ENCODE peak calls at places on chromosomes 2 and 18, in seven cellular contexts. F is GM23248, V is MM.1S, L is HCT116, A is PC-3, P is hepatocyte, D is PC-9. E is an unnamed sample.

GRCh38 chr18:50853863-50854271 is 25.1 kb upstream of the ME2 start:
- DNase-seq in F (peak; percentile 87), V (no peak), L (no peak), A (peak; percentile 29), P (peak; percentile 63), D (peak; percentile 14), E (no peak)

GRCh38 chr18:79941473-79942119 is 9.9 kb downstream of the SLC66A2 start:
- DNase-seq in F (no peak), V (no peak), L (no peak), A (no peak), P (no peak), D (no peak), E (no peak)

GRCh38 chr2:234377761-234378341 is 119.0 kb downstream of the ARL4C start:
- DNase-seq in F (peak; percentile 86), V (no peak), L (no peak), A (no peak), P (no peak), D (no peak), E (no peak)

GRCh38 chr2:20625920-20626697 is 24.8 kb downstream of the HS1BP3 start:
- DNase-seq in F (no peak), V (no peak), L (no peak), A (no peak), P (no peak), D (no peak), E (no peak)

GRCh38 chr2:150143087-150143536 is 344.4 kb downstream of the RND3 start:
- DNase-seq in F (peak; percentile 63), V (no peak), L (no peak), A (peak; percentile 94), P (no peak), D (peak; percentile 22), E (no peak)

GRCh38 chr18:61618816-61619215 is 274.0 kb downstream of the RNF152 start:
- DNase-seq in F (no peak), V (no peak), L (no peak), A (no peak), P (no peak), D (no peak), E (no peak)

GRCh38 chr18:9806905-9807304 is 78.9 kb upstream of the TXNDC2 start:
- DNase-seq in F (no peak), V (no peak), L (no peak), A (no peak), P (no peak), D (no peak), E (no peak)

GRCh38 chr18:50475538-50476193 is 84.2 kb upstream of the MAPK4 start:
- DNase-seq in F (no peak), V (no peak), L (no peak), A (no peak), P (no peak), D (no peak), E (no peak)

GRCh38 chr2:217438136-217438535 is 564.7 kb downstream of the TNS1 start:
- DNase-seq in F (no peak), V (no peak), L (no peak), A (no peak), P (no peak), D (no peak), E (no peak)

GRCh38 chr2:168355110-168355509 is 101.0 kb upstream of the CERS6 start:
- DNase-seq in F (no peak), V (peak; percentile 52), L (no peak), A (no peak), P (no peak), D (no peak), E (no peak)

GRCh38 chr2:120390381-120391055 is 44.6 kb downstream of the INHBB start:
- DNase-seq in F (no peak), V (no peak), L (no peak), A (no peak), P (no peak), D (no peak), E (no peak)

GRCh38 chr2:20972110-20972509 is 71.8 kb downstream of the APOB start:
- DNase-seq in F (peak; percentile 4), V (no peak), L (no peak), A (no peak), P (no peak), D (no peak), E (no peak)

GRCh38 chr18:39051013-39051412 is 1485.4 kb upstream of the CELF4 start:
- DNase-seq in F (no peak), V (no peak), L (no peak), A (no peak), P (no peak), D (no peak), E (no peak)

GRCh38 chr2:78260861-78261260 is 738.7 kb upstream of the LRRTM4 start:
- DNase-seq in F (no peak), V (no peak), L (no peak), A (no peak), P (no peak), D (no peak), E (no peak)

GRCh38 chr2:102637358-102637757 is 18.0 kb downstream of the SLC9A2 start:
- DNase-seq in F (no peak), V (no peak), L (no peak), A (peak; percentile 79), P (no peak), D (no peak), E (no peak)

GRCh38 chr2:232026941-232027340 is 65.4 kb downstream of the DIS3L2 start:
- DNase-seq in F (no peak), V (peak; percentile 88), L (no peak), A (no peak), P (no peak), D (no peak), E (no peak)

GRCh38 chr18:7871560-7872456 is 304.7 kb downstream of the PTPRM start:
- DNase-seq in F (peak; percentile 9), V (no peak), L (no peak), A (peak; percentile 81), P (peak; percentile 36), D (peak; percentile 49), E (no peak)

GRCh38 chr2:149740490-149740889 is 152.9 kb upstream of the MMADHC start:
- DNase-seq in F (no peak), V (no peak), L (no peak), A (no peak), P (no peak), D (no peak), E (no peak)

GRCh38 chr18:63178526-63178880 is 141.1 kb downstream of the BCL2 start:
- DNase-seq in F (peak; percentile 13), V (no peak), L (no peak), A (no peak), P (peak; percentile 22), D (no peak), E (no peak)

GRCh38 chr2:219160186-219161017 is at the start of gene NHEJ1:
- DNase-seq in F (peak; percentile 95), V (peak; percentile 93), L (peak; percentile 88), A (peak; percentile 92), P (peak; percentile 96), D (peak; percentile 95), E (peak; percentile 97)
- TF ChIP-seq EZH2 in F (no peak), V (no peak), L (no peak), A (no peak), P (no peak), D (no peak), E (no peak)

GRCh38 chr2:191013876-191014652 is at the start of gene STAT1:
- DNase-seq in F (peak; percentile 97), V (peak; percentile 92), L (peak; percentile 65), A (peak; percentile 94), P (peak; percentile 98), D (peak; percentile 90), E (peak; percentile 94)

GRCh38 chr2:191010887-191011885 is 2.8 kb downstream of the STAT1 start:
- DNase-seq in F (peak; percentile 30), V (no peak), L (no peak), A (no peak), P (no peak), D (no peak), E (no peak)

GRCh38 chr2:191012845-191013616 is 940 bp downstream of the STAT1 start:
- DNase-seq in F (peak; percentile 58), V (no peak), L (no peak), A (no peak), P (peak; percentile 30), D (no peak), E (no peak)

GRCh38 chr2:191013617-191013875 is 425 bp downstream of the STAT1 start:
- DNase-seq in F (no peak), V (peak; percentile 11), L (no peak), A (peak; percentile 13), P (no peak), D (no peak), E (peak; percentile 11)

GRCh38 chr2:191012346-191012745 is 1.6 kb downstream of the STAT1 start:
- DNase-seq in F (no peak), V (no peak), L (no peak), A (peak; percentile 21), P (no peak), D (no peak), E (no peak)
- H3K9me2 ChIP-seq in F (no peaks in the 10 kb centered on the region), V (no peaks in the 10 kb centered on the region), L (no peaks in the 10 kb centered on the region), A (no peaks in the 10 kb centered on the region), P (no peaks in the 10 kb centered on the region), D (no peaks in the 10 kb centered on the region), E (no peaks in the 10 kb centered on the region)

GRCh38 chr2:108633379-108633778 is 85.9 kb upstream of the RANBP2 start:
- DNase-seq in F (no peak), V (no peak), L (no peak), A (no peak), P (no peak), D (no peak), E (no peak)

GRCh38 chr2:108634591-108635160 is 84.6 kb upstream of the RANBP2 start:
- DNase-seq in F (no peak), V (no peak), L (no peak), A (no peak), P (no peak), D (no peak), E (no peak)

GRCh38 chr2:108637304-108637669 is 82.0 kb upstream of the RANBP2 start:
- DNase-seq in F (peak; percentile 93), V (no peak), L (no peak), A (no peak), P (peak; percentile 73), D (no peak), E (no peak)

GRCh38 chr2:108632748-108633147 is 86.5 kb upstream of the RANBP2 start:
- DNase-seq in F (no peak), V (no peak), L (no peak), A (no peak), P (no peak), D (no peak), E (no peak)

GRCh38 chr2:108635630-108636354 is 83.5 kb upstream of the RANBP2 start:
- DNase-seq in F (no peak), V (no peak), L (no peak), A (no peak), P (no peak), D (no peak), E (no peak)
- H3K4me1 ChIP-seq in F (peaks cover 43% of the 10 kb centered on the region), V (peaks cover 5% of the 10 kb centered on the region), L (no peaks in the 10 kb centered on the region), A (peaks cover 33% of the 10 kb centered on the region), P (peaks cover 61% of the 10 kb centered on the region), D (peaks cover 5% of the 10 kb centered on the region), E (peaks cover 27% of the 10 kb centered on the region)

DNA sequence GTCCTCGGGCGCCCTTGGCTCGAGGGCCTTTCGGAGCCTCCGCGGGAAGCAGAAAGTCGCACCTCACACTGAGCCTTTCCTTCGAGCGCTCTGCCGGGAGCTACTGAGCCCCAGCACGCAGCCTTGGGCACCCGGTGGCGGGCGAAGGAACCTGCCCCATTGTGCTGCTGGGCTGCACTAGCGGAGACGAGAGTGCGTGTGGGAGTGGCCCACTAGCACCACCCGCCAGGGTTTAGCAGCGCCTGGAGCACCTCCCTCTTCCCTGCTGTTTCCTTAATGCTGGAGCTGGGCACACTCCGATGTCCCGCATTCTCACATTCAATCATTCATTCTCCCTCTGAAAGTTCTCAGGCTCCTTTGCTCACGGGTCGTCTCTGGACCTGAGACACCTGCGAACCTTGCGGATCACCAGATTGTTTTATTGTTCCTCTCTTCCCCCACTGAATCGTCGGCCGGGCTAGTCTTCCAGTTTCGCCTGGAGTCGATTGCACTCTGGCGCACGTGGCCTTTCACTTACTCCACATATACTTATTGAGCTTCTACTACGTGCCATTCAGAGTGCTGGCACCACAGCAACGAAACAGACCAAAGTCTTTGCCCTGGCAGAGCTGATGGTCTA is 8.4 kb upstream of the PAX3 start:
- DNase-seq in F (no peak), V (no peak), L (no peak), A (no peak), P (no peak), D (no peak), E (peak; percentile 68)
- TF ChIP-seq EZH2 in F (no peak), V (no peak), L (no peak), A (no peak), P (peak; percentile 75), D (no peak), E (peak; percentile 98)

E was measured in GM23338.